ENCODE peak calls at places on chromosomes 2 and 18, in four cellular contexts. E, W, M and Y are unnamed samples.

GRCh38 chr18:79405781-79406575 is 10.2 kb downstream of the NFATC1 start:
- DNase-seq in E (no peak), W (no peak), M (no peak), Y (no peak)

GRCh38 chr2:19642501-19642900 is 259.3 kb downstream of the TTC32 start:
- DNase-seq in E (no peak), W (no peak), M (no peak), Y (no peak)

GRCh38 chr2:239201884-239202283 is 198.9 kb downstream of the HDAC4 start:
- DNase-seq in E (no peak), W (no peak), M (no peak), Y (no peak)

GRCh38 chr2:161625314-161625919 is 1.2 kb downstream of the SLC4A10 start:
- DNase-seq in E (no peak), W (peak), M (peak), Y (no peak)

GRCh38 chr2:15092691-15093090 is 460.2 kb downstream of the LRATD1 start:
- DNase-seq in E (no peak), W (no peak), M (no peak), Y (no peak)

GRCh38 chr2:765369-765768 is 88.2 kb upstream of the TMEM18 start:
- DNase-seq in E (no peak), W (no peak), M (no peak), Y (no peak)

GRCh38 chr18:30175621-30176225 is 866.8 kb downstream of the DSC3 start:
- DNase-seq in E (no peak), W (no peak), M (no peak), Y (peak)

GRCh38 chr2:72092099-72092498 is 55.6 kb downstream of the CYP26B1 start:
- DNase-seq in E (no peak), W (no peak), M (no peak), Y (no peak)

GRCh38 chr2:237450108-237450507 is 36.1 kb upstream of the COL6A3 start:
- DNase-seq in E (no peak), W (no peak), M (no peak), Y (no peak)

GRCh38 chr18:36381075-36381474 is 83.6 kb downstream of the FHOD3 start:
- DNase-seq in E (no peak), W (no peak), M (no peak), Y (peak)

GRCh38 chr18:10169064-10169562 is 255.3 kb downstream of the VAPA start:
- DNase-seq in E (peak), W (no peak), M (no peak), Y (no peak)

GRCh38 chr2:176872406-176872805 is 340.2 kb upstream of the HNRNPA3 start:
- DNase-seq in E (no peak), W (no peak), M (peak), Y (peak)

GRCh38 chr2:11914455-11914854 is 168.0 kb downstream of the LPIN1 start:
- DNase-seq in E (peak), W (no peak), M (no peak), Y (peak)
- H3K18ac ChIP-seq in E (no peak), W (peak), M (no peak), Y (no peak)

GRCh38 chr2:101821059-101821805 is 123.7 kb downstream of the MAP4K4 start:
- DNase-seq in E (no peak), W (no peak), M (no peak), Y (no peak)

GRCh38 chr2:101820519-101820918 is 123.0 kb downstream of the MAP4K4 start:
- DNase-seq in E (peak), W (no peak), M (peak), Y (no peak)

GRCh38 chr2:101821828-101822458 is 124.4 kb downstream of the MAP4K4 start:
- DNase-seq in E (no peak), W (no peak), M (no peak), Y (no peak)

GRCh38 chr2:101823849-101824248 is 126.3 kb downstream of the MAP4K4 start:
- DNase-seq in E (no peak), W (no peak), M (no peak), Y (no peak)

DNA sequence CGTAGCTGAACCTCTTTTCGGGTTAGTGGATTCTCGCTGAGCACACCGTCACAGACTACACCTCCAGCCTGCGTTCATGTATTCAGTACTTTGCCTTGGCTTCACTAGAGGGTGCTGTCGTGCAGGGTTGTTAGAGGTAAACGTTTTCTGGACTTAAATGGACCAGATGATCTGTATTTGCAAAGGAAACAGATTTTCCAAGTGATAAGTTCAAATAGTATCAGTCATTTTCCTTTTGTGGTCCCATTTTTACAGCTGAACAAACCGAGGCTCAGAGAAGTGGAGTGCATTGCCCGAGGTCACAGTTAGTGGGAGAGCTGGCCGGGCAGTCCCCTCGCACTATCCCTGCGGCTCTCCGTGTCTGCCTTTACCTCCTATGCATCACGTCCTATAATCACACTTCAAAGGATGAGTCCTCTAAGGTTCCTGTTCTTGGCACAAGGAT is 125.9 kb downstream of the MAP4K4 start:
- DNase-seq in E (peak), W (peak), M (peak), Y (peak)
- H3K18ac ChIP-seq in E (no peak), W (no peak), M (no peak), Y (no peak)

GRCh38 chr2:58938988-58939387 is 697.9 kb upstream of the FANCL start:
- DNase-seq in E (no peak), W (no peak), M (no peak), Y (no peak)
- H3K18ac ChIP-seq in E (no peak), W (no peak), M (no peak), Y (no peak)

GRCh38 chr2:189016311-189016830 is 42.2 kb downstream of the COL3A1 start:
- DNase-seq in E (no peak), W (no peak), M (no peak), Y (no peak)
- H3K18ac ChIP-seq in E (no peak), W (no peak), M (no peak), Y (no peak)

DNA sequence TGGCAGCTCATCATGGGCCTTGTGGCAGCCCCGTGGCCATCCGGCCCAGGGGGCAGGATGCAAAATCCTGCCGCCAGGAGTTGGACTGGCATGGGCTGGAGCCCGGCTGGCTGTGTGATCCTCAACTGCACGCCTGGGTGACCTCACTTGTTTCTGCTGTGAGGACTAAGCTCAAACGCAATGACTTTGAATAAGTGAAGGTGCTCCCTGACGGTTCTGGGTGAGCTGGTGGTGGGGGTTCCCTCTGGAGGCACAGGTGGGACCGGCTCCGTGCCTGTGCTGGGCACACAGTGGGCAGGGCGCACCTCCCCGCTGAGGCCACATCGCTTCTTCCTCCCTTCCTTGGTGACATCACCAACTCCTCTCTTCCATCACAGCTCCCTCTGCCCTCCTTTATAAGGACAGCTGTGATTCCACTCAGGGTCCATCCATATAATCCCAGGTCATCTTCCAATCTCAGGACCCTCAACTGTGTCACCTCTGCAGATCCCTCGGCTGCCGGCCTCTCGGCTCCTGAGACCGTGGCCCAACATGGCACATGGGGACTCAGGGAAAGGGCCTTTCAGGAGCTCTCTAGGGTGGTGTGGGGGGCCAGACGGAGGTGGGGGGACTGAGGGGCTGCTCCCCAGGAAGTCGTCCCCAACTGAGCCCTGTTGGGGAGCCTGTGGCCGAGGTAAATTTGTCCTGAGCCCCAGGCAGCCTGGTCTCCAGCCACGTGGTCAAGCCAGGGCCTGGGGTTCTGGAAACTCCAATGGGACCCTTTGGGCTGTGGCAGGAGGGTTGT is 75.5 kb upstream of the ODC1 start:
- DNase-seq in E (no peak), W (no peak), M (no peak), Y (no peak)
- H3K18ac ChIP-seq in E (no peak), W (peak), M (no peak), Y (no peak)

GRCh38 chr18:41858761-41859555 is 96.1 kb upstream of the PIK3C3 start:
- DNase-seq in E (no peak), W (no peak), M (peak), Y (no peak)
- H3K18ac ChIP-seq in E (no peak), W (no peak), M (no peak), Y (no peak)

DNA sequence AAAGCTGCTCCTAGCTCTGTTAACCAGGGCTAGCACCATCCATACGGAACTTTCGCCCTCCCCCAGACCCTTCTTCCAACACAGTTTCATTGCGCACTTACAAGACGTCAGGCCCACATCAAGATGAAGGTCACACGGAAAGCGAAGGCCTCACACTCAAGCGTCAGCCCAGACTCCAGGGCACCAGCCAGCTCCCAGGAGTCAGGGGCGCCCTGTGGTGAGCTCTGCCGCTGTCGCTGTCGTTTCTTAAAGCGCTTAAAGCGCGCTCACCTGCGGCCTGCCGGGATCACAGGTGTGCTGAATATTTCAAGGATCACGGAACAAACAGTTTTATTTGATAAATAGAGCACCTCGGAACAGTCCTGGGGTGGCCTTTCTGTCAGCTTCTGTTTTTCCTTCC is 163.1 kb downstream of the CDH20 start:
- DNase-seq in E (no peak), W (no peak), M (no peak), Y (no peak)
- H3K18ac ChIP-seq in E (no peak), W (no peak), M (no peak), Y (no peak)

DNA sequence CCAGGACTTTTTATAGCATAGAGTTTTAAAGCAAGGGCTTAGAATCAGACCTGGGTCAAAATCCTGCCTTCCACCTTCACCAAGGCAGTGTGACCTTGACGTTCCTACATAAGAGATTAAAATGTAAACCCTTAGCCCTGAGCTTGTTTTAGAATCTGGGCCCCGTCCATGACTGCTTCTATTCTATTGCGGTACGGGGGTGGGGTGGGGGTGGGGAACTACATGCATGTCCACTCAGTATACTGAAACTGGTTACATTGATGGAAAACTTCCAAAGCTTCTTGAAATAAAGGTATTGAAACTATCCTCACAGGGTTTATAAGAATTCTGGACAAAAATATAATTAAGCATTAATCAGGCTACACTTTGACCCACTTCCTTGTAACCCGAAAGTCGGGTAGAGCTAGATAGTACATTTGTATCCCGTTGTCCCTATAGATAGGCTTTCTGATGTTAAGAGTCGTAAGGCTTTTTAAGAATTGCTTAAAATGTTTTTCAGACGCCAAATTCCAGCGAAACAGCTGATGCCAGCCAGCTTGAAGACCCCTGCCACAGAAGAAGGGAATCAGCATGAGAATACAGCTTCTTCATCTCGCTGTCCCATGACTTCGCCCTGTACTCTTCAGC is 820 bp upstream of the GPR155 start:
- DNase-seq in E (no peak), W (no peak), M (no peak), Y (no peak)
- H3K18ac ChIP-seq in E (peak), W (no peak), M (peak), Y (peak)

GRCh38 chr2:43169091-43169936 is 57.1 kb downstream of the ZFP36L2 start:
- DNase-seq in E (no peak), W (no peak), M (no peak), Y (no peak)

GRCh38 chr2:43169987-43170732 is 56.2 kb downstream of the ZFP36L2 start:
- DNase-seq in E (no peak), W (no peak), M (no peak), Y (no peak)

GRCh38 chr2:43170733-43171101 is 55.7 kb downstream of the ZFP36L2 start:
- DNase-seq in E (no peak), W (no peak), M (no peak), Y (no peak)

GRCh38 chr2:43165378-43166025 is 60.9 kb downstream of the ZFP36L2 start:
- DNase-seq in E (no peak), W (no peak), M (no peak), Y (no peak)

GRCh38 chr2:43168016-43168369 is 58.4 kb downstream of the ZFP36L2 start:
- DNase-seq in E (no peak), W (no peak), M (no peak), Y (no peak)
- H3K18ac ChIP-seq in E (peak), W (peak), M (peak), Y (no peak)

DNA sequence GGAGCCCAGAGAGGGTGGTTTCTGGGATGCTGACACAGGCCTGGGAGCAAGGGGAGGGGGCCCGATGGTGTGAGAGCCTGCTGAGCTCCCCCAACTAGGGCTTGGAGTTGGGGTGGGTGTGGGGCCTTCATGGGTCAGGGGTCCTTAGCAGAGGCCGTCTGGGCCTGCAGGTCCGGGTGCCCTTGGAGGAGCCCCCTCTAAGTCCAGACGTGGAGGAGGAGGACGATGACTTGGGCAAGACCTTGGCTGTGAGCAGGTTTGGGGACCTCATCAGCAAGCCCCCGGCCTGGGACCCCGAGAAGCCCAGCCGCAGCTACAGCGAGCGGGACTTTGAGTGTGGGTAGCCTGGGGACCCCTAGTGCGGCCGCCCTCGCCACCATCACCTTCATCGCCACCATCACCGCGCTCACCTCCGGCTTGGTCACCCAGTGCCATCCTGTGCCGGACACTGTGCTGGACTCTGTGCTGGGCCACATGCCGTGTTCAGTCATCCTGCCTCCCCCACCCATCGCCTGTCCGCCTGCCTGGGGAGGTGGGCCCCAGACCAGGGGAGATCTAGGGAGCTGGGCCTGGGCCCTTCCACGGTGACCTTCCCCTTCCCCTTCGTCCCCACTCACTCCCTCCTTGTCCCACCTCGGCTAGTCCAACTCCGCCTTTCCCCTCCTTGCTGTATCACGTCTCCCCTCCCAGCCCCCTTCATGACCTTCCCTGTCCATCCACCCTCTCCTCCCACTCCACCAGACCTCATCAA is 980 bp downstream of the SLC4A3 start:
- DNase-seq in E (no peak), W (no peak), M (no peak), Y (no peak)
- H3K18ac ChIP-seq in E (no peak), W (peak), M (peak), Y (peak)